ENCODE peak calls at places on chromosome 13, in nine cellular contexts. O is HEK293T; L is AG10803; V is activated T-cell treated with anti-CD3 and anti-CD28 coated beads, Interleukin-2, amount 50 U/mL, for 72 hours; R is EH; D is ovary; Y is T-helper 1 cell; F is stimulated activated CD8-positive, alpha-beta memory T cell treated with anti-CD3 and anti-CD28 coated beads, Interleukin-7, amount 100 ng/mL, for 4 hours; Q is MG63. U is an unnamed sample.

GRCh38 chr13:100526299-100527030 is 62.1 kb downstream of the GGACT start:
- DNase-seq in O (no peak), L (no peak), V (no peak), R (no peak), D (no peak), Y (no peak), F (no peak), Q (no peak), U (no peak)

GRCh38 chr13:91659583-91660415 is 261.4 kb downstream of the GPC5 start:
- DNase-seq in O (no peak), L (no peak), V (no peak), R (no peak), D (no peak), Y (no peak), F (no peak), Q (peak; percentile 38), U (no peak)

GRCh38 chr13:31160857-31161582 is 684 bp downstream of the HSPH1 start:
- DNase-seq in O (peak; percentile 31), L (peak; percentile 71), V (peak; percentile 74), R (peak; percentile 84), D (peak; percentile 49), Y (peak; percentile 39), F (peak; percentile 37), Q (peak; percentile 53), U (peak; percentile 25)

GRCh38 chr13:32031025-32031814 is at the start of gene FRY:
- DNase-seq in O (peak; percentile 46), L (peak; percentile 46), V (peak; percentile 73), R (peak; percentile 83), D (peak; percentile 65), Y (peak; percentile 13), F (no peak), Q (peak; percentile 60), U (peak; percentile 30)

GRCh38 chr13:42946927-42947326 is 45.1 kb downstream of the EPSTI1 start:
- DNase-seq in O (no peak), L (peak; percentile 68), V (no peak), R (peak; percentile 18), D (no peak), Y (no peak), F (no peak), Q (no peak), U (no peak)

GRCh38 chr13:109680288-109680687 is 106.1 kb downstream of the IRS2 start:
- DNase-seq in O (no peak), L (no peak), V (no peak), R (no peak), D (no peak), Y (no peak), F (no peak), Q (no peak), U (no peak)

GRCh38 chr13:66532146-66532545 is 698.0 kb downstream of the PCDH9 start:
- DNase-seq in O (no peak), L (peak; percentile 40), V (no peak), R (peak; percentile 86), D (no peak), Y (no peak), F (no peak), Q (peak; percentile 4), U (no peak)

GRCh38 chr13:99063952-99064351 is 86.1 kb upstream of the DOCK9 start:
- DNase-seq in O (no peak), L (no peak), V (no peak), R (peak; percentile 51), D (no peak), Y (no peak), F (no peak), Q (no peak), U (no peak)

GRCh38 chr13:93172109-93172508 is 54.5 kb upstream of the GPC6 start:
- DNase-seq in O (peak; percentile 31), L (no peak), V (no peak), R (peak; percentile 9), D (no peak), Y (no peak), F (no peak), Q (no peak), U (no peak)

GRCh38 chr13:113369881-113370280 is 6.0 kb upstream of the GRTP1 start:
- DNase-seq in O (no peak), L (no peak), V (no peak), R (no peak), D (no peak), Y (no peak), F (no peak), Q (no peak), U (no peak)

GRCh38 chr13:55613429-55614187 is 1527.1 kb upstream of the PRR20A start:
- DNase-seq in O (no peak), L (no peak), V (no peak), R (no peak), D (no peak), Y (no peak), F (no peak), Q (no peak), U (no peak)

GRCh38 chr13:31192306-31192705 is 7.5 kb upstream of the B3GLCT start:
- DNase-seq in O (no peak), L (no peak), V (no peak), R (no peak), D (no peak), Y (no peak), F (no peak), Q (no peak), U (no peak)

GRCh38 chr13:75521956-75522355 is 15.7 kb downstream of the COMMD6 start:
- DNase-seq in O (no peak), L (no peak), V (no peak), R (no peak), D (no peak), Y (no peak), F (no peak), Q (no peak), U (no peak)

GRCh38 chr13:107450931-107451330 is 764.4 kb downstream of the LIG4 start:
- DNase-seq in O (no peak), L (peak; percentile 92), V (no peak), R (peak; percentile 4), D (no peak), Y (no peak), F (no peak), Q (peak; percentile 96), U (no peak)

GRCh38 chr13:60158321-60158801 is 5.4 kb downstream of the DIAPH3 start:
- DNase-seq in O (no peak), L (peak; percentile 9), V (no peak), R (no peak), D (no peak), Y (no peak), F (no peak), Q (no peak), U (no peak)

GRCh38 chr13:79710376-79710775 is 229.4 kb downstream of the NDFIP2 start:
- DNase-seq in O (no peak), L (peak; percentile 86), V (no peak), R (peak; percentile 66), D (no peak), Y (no peak), F (no peak), Q (no peak), U (no peak)

GRCh38 chr13:21676611-21677021 is 5.7 kb downstream of the FGF9 start:
- DNase-seq in O (no peak), L (no peak), V (peak; percentile 22), R (no peak), D (no peak), Y (no peak), F (no peak), Q (no peak), U (no peak)

GRCh38 chr13:25802579-25802978 is 249.2 kb downstream of the SHISA2 start:
- DNase-seq in O (no peak), L (no peak), V (no peak), R (no peak), D (no peak), Y (no peak), F (no peak), Q (no peak), U (no peak)

GRCh38 chr13:24348385-24348784 is 39.0 kb downstream of the C1QTNF9 start:
- DNase-seq in O (no peak), L (no peak), V (no peak), R (no peak), D (no peak), Y (no peak), F (no peak), Q (no peak), U (no peak)

GRCh38 chr13:75864718-75865117 is 228.6 kb downstream of the LMO7 start:
- DNase-seq in O (no peak), L (peak; percentile 68), V (no peak), R (peak; percentile 57), D (no peak), Y (no peak), F (no peak), Q (no peak), U (no peak)

GRCh38 chr13:113083402-113084061 is 22.1 kb upstream of the F7 start:
- DNase-seq in O (no peak), L (peak; percentile 8), V (no peak), R (no peak), D (no peak), Y (no peak), F (no peak), Q (peak; percentile 50), U (no peak)

GRCh38 chr13:21638319-21639282 is 32.3 kb upstream of the FGF9 start:
- DNase-seq in O (peak; percentile 13), L (peak; percentile 20), V (peak; percentile 7), R (peak; percentile 16), D (no peak), Y (peak; percentile 22), F (no peak), Q (no peak), U (peak; percentile 22)

GRCh38 chr13:72403396-72404010 is 323.9 kb downstream of the MZT1 start:
- DNase-seq in O (no peak), L (no peak), V (no peak), R (peak; percentile 9), D (no peak), Y (no peak), F (no peak), Q (no peak), U (no peak)

GRCh38 chr13:37646531-37646930 is 48.0 kb upstream of the POSTN start:
- DNase-seq in O (no peak), L (no peak), V (no peak), R (no peak), D (no peak), Y (no peak), F (no peak), Q (no peak), U (no peak)

GRCh38 chr13:67740871-67741475 is 510.8 kb upstream of the PCDH9 start:
- DNase-seq in O (no peak), L (no peak), V (no peak), R (no peak), D (no peak), Y (no peak), F (no peak), Q (no peak), U (no peak)

GRCh38 chr13:93249259-93249917 is 22.8 kb downstream of the GPC6 start:
- DNase-seq in O (peak; percentile 46), L (peak; percentile 74), V (no peak), R (peak; percentile 89), D (no peak), Y (no peak), F (no peak), Q (peak; percentile 77), U (no peak)

GRCh38 chr13:79393564-79394249 is 12.3 kb downstream of the RBM26 start:
- DNase-seq in O (peak; percentile 62), L (no peak), V (no peak), R (no peak), D (no peak), Y (no peak), F (peak; percentile 21), Q (no peak), U (no peak)

GRCh38 chr13:112248406-112248760 is 127.8 kb upstream of the SPACA7 start:
- DNase-seq in O (no peak), L (no peak), V (no peak), R (no peak), D (no peak), Y (no peak), F (no peak), Q (no peak), U (no peak)

GRCh38 chr13:75395056-75395455 is 86.9 kb downstream of the TBC1D4 start:
- DNase-seq in O (no peak), L (no peak), V (no peak), R (no peak), D (no peak), Y (no peak), F (no peak), Q (no peak), U (no peak)

GRCh38 chr13:38872693-38873092 is 117.9 kb downstream of the STOML3 start:
- DNase-seq in O (peak; percentile 48), L (peak; percentile 21), V (peak; percentile 30), R (peak; percentile 25), D (peak; percentile 38), Y (peak; percentile 5), F (no peak), Q (peak; percentile 11), U (no peak)

GRCh38 chr13:101655435-101655834 is 203.0 kb downstream of the ITGBL1 start:
- DNase-seq in O (no peak), L (no peak), V (no peak), R (no peak), D (no peak), Y (no peak), F (no peak), Q (no peak), U (no peak)